ENCODE peak calls at places on chromosomes 2 and 18, in nine cellular contexts. A is left cardiac atrium; B is NCI-H2081 treated with DMSO at 0.1 percent for 48 hours; K is mesenchymal stem cell; Y is activated naive CD4-positive, alpha-beta T cell treated with anti-CD3 and anti-CD28 coated beads, Interleukin-2, amount 10 ng/mL, durations not matched to agents 7 days and 5 days; X is natural killer cell treated with Interleukin-12 subunit alpha and Interleukin-12 subunit beta and Interleukin-15 and Interleukin-18, amount 100 ng/mL, for 72 hours; Z is NCI-H69; O is ovary; R is NCI-H2227 treated with DMSO at 0.1 percent for 48 hours. Q is an unnamed sample.
A peak's percentile ranks its signal among the peaks of the same experiment; 100 is the strongest.

GRCh38 chr18:47876813-47877212 is 53.6 kb downstream of the SMAD2 start:
- DNase-seq in A (no peak), B (no peak), K (no peak), Y (no peak), X (no peak), Z (no peak), O (no peak), R (no peak), Q (no peak)

GRCh38 chr2:98552499-98553179 is 55.7 kb downstream of the COA5 start:
- DNase-seq in A (no peak), B (no peak), K (peak; percentile 70), Y (no peak), X (no peak), Z (no peak), O (no peak), R (no peak), Q (no peak)

GRCh38 chr18:22858121-22858520 is 75.0 kb upstream of the RBBP8 start:
- DNase-seq in A (no peak), B (no peak), K (no peak), Y (no peak), X (no peak), Z (peak; percentile 26), O (no peak), R (no peak), Q (no peak)

GRCh38 chr18:5628512-5629255 is 84.9 kb upstream of the EPB41L3 start:
- DNase-seq in A (peak; percentile 70), B (no peak), K (peak; percentile 7), Y (peak; percentile 28), X (no peak), Z (peak; percentile 85), O (peak; percentile 53), R (no peak), Q (no peak)

GRCh38 chr2:238985931-238986446 is 138.1 kb downstream of the TWIST2 start:
- DNase-seq in A (no peak), B (no peak), K (no peak), Y (peak; percentile 12), X (no peak), Z (no peak), O (peak; percentile 9), R (no peak), Q (no peak)

GRCh38 chr18:6729247-6730091 is at the start of gene ARHGAP28:
- DNase-seq in A (peak; percentile 83), B (peak; percentile 61), K (peak; percentile 94), Y (peak; percentile 22), X (no peak), Z (peak; percentile 99), O (peak; percentile 89), R (peak; percentile 94), Q (peak; percentile 63)

GRCh38 chr2:121062493-121062892 is 222.5 kb downstream of the TFCP2L1 start:
- DNase-seq in A (no peak), B (no peak), K (no peak), Y (no peak), X (no peak), Z (no peak), O (no peak), R (no peak), Q (no peak)

GRCh38 chr18:29157057-29157780 is 980.3 kb upstream of the CDH2 start:
- DNase-seq in A (no peak), B (no peak), K (no peak), Y (no peak), X (no peak), Z (peak; percentile 63), O (no peak), R (no peak), Q (no peak)

GRCh38 chr18:10271481-10271880 is 183.0 kb upstream of the APCDD1 start:
- DNase-seq in A (no peak), B (no peak), K (peak; percentile 12), Y (no peak), X (no peak), Z (no peak), O (no peak), R (no peak), Q (no peak)

GRCh38 chr2:156892449-156893335 is 364.8 kb upstream of the GALNT5 start:
- DNase-seq in A (no peak), B (peak; percentile 44), K (peak; percentile 47), Y (no peak), X (no peak), Z (peak; percentile 52), O (no peak), R (peak; percentile 94), Q (peak; percentile 7)

GRCh38 chr2:219254590-219255219 is 987 bp upstream of the TUBA4A start:
- DNase-seq in A (no peak), B (no peak), K (peak; percentile 54), Y (peak; percentile 59), X (peak; percentile 77), Z (no peak), O (no peak), R (no peak), Q (no peak)

GRCh38 chr18:62452280-62452824 is 70.5 kb upstream of the ZCCHC2 start:
- DNase-seq in A (no peak), B (no peak), K (peak; percentile 39), Y (no peak), X (peak; percentile 78), Z (no peak), O (no peak), R (no peak), Q (no peak)

GRCh38 chr2:203811491-203812221 is 55.9 kb upstream of the CTLA4 start:
- DNase-seq in A (peak; percentile 79), B (no peak), K (peak; percentile 86), Y (peak; percentile 73), X (peak; percentile 80), Z (no peak), O (no peak), R (no peak), Q (peak; percentile 66)

GRCh38 chr2:215966951-215967350 is 46.4 kb downstream of the MREG start:
- DNase-seq in A (no peak), B (peak; percentile 51), K (no peak), Y (no peak), X (no peak), Z (peak; percentile 58), O (no peak), R (no peak), Q (no peak)

GRCh38 chr2:230312638-230313037 is 14.4 kb upstream of the SP140L start:
- DNase-seq in A (no peak), B (no peak), K (no peak), Y (no peak), X (no peak), Z (no peak), O (no peak), R (no peak), Q (peak; percentile 36)

GRCh38 chr2:207478572-207478971 is 51.2 kb upstream of the CREB1 start:
- DNase-seq in A (no peak), B (no peak), K (no peak), Y (no peak), X (no peak), Z (no peak), O (no peak), R (no peak), Q (no peak)

GRCh38 chr2:20241973-20242726 is 17.2 kb upstream of the SDC1 start:
- DNase-seq in A (no peak), B (no peak), K (no peak), Y (no peak), X (no peak), Z (no peak), O (no peak), R (no peak), Q (no peak)

GRCh38 chr18:22613058-22613690 is 195.5 kb upstream of the CTAGE1 start:
- DNase-seq in A (no peak), B (no peak), K (no peak), Y (no peak), X (no peak), Z (no peak), O (no peak), R (no peak), Q (no peak)

GRCh38 chr2:63589148-63589972 is 597 bp downstream of the MDH1 start:
- DNase-seq in A (no peak), B (no peak), K (peak; percentile 10), Y (no peak), X (no peak), Z (peak; percentile 65), O (no peak), R (peak; percentile 71), Q (no peak)

GRCh38 chr2:86747708-86748627 is 27.9 kb downstream of the RMND5A start:
- DNase-seq in A (no peak), B (no peak), K (peak; percentile 88), Y (no peak), X (no peak), Z (peak; percentile 54), O (no peak), R (no peak), Q (no peak)

GRCh38 chr2:227506456-227506855 is 34.5 kb downstream of the AGFG1 start:
- DNase-seq in A (no peak), B (no peak), K (peak; percentile 33), Y (no peak), X (no peak), Z (no peak), O (no peak), R (no peak), Q (no peak)

GRCh38 chr2:215746507-215747243 is 266.7 kb downstream of the MREG start:
- DNase-seq in A (no peak), B (no peak), K (no peak), Y (no peak), X (no peak), Z (no peak), O (no peak), R (no peak), Q (no peak)

Q was measured in HTR-8/SVneo.